ENCODE peak calls at places on chromosomes 3 and 15, in nine cellular contexts. One of them, this sample, is unnamed.

GRCh38 chr15:38226867-38227266 is 25.8 kb upstream of the SPRED1 start:
- DNase-seq in psoas muscle: no peak
- DNase-seq in AG04450: peak
- DNase-seq in IMR-90: peak
- DNase-seq in cardiac muscle cell: peak
- DNase-seq in right lobe of liver: no peak
- DNase-seq in fibroblast of mammary gland: peak
- DNase-seq in fibroblast of the aortic adventitia: peak
- DNase-seq in colonic mucosa: peak
- DNase-seq in this sample: peak

GRCh38 chr3:45665101-45665572 is 24.1 kb upstream of the SACM1L start:
- DNase-seq in psoas muscle: no peak
- DNase-seq in AG04450: no peak
- DNase-seq in IMR-90: peak
- DNase-seq in cardiac muscle cell: peak
- DNase-seq in right lobe of liver: no peak
- DNase-seq in fibroblast of mammary gland: peak
- DNase-seq in fibroblast of the aortic adventitia: no peak
- DNase-seq in colonic mucosa: peak
- DNase-seq in this sample: peak

GRCh38 chr3:151178208-151178845 is 24.7 kb downstream of the GPR171 start:
- DNase-seq in psoas muscle: no peak
- DNase-seq in AG04450: no peak
- DNase-seq in IMR-90: no peak
- DNase-seq in cardiac muscle cell: no peak
- DNase-seq in right lobe of liver: no peak
- DNase-seq in fibroblast of mammary gland: no peak
- DNase-seq in fibroblast of the aortic adventitia: no peak
- DNase-seq in colonic mucosa: peak
- DNase-seq in this sample: no peak

GRCh38 chr3:9903904-9904303 is 1.3 kb downstream of the IL17RE start:
- DNase-seq in psoas muscle: no peak
- DNase-seq in AG04450: no peak
- DNase-seq in IMR-90: no peak
- DNase-seq in cardiac muscle cell: no peak
- DNase-seq in right lobe of liver: no peak
- DNase-seq in fibroblast of mammary gland: no peak
- DNase-seq in fibroblast of the aortic adventitia: no peak
- DNase-seq in colonic mucosa: no peak
- DNase-seq in this sample: no peak

GRCh38 chr3:60588806-60589205 is 662.4 kb downstream of the FHIT start:
- DNase-seq in psoas muscle: no peak
- DNase-seq in AG04450: peak
- DNase-seq in IMR-90: peak
- DNase-seq in cardiac muscle cell: no peak
- DNase-seq in right lobe of liver: no peak
- DNase-seq in fibroblast of mammary gland: peak
- DNase-seq in fibroblast of the aortic adventitia: peak
- DNase-seq in colonic mucosa: no peak
- DNase-seq in this sample: no peak

GRCh38 chr15:100682468-100682867 is 80.1 kb downstream of the ASB7 start:
- DNase-seq in psoas muscle: no peak
- DNase-seq in AG04450: no peak
- DNase-seq in IMR-90: no peak
- DNase-seq in cardiac muscle cell: no peak
- DNase-seq in right lobe of liver: no peak
- DNase-seq in fibroblast of mammary gland: no peak
- DNase-seq in fibroblast of the aortic adventitia: no peak
- DNase-seq in colonic mucosa: no peak
- DNase-seq in this sample: no peak

GRCh38 chr3:98022978-98023820 is 11.9 kb downstream of the GABRR3 start:
- DNase-seq in psoas muscle: peak
- DNase-seq in AG04450: peak
- DNase-seq in IMR-90: peak
- DNase-seq in cardiac muscle cell: peak
- DNase-seq in right lobe of liver: peak
- DNase-seq in fibroblast of mammary gland: peak
- DNase-seq in fibroblast of the aortic adventitia: peak
- DNase-seq in colonic mucosa: peak
- DNase-seq in this sample: peak

GRCh38 chr15:59595434-59595915 is 16.1 kb upstream of the GCNT3 start:
- DNase-seq in psoas muscle: no peak
- DNase-seq in AG04450: no peak
- DNase-seq in IMR-90: no peak
- DNase-seq in cardiac muscle cell: no peak
- DNase-seq in right lobe of liver: no peak
- DNase-seq in fibroblast of mammary gland: no peak
- DNase-seq in fibroblast of the aortic adventitia: no peak
- DNase-seq in colonic mucosa: peak
- DNase-seq in this sample: peak

GRCh38 chr3:11655188-11655928 is 11.6 kb upstream of the VGLL4 start:
- DNase-seq in psoas muscle: no peak
- DNase-seq in AG04450: no peak
- DNase-seq in IMR-90: no peak
- DNase-seq in cardiac muscle cell: peak
- DNase-seq in right lobe of liver: no peak
- DNase-seq in fibroblast of mammary gland: no peak
- DNase-seq in fibroblast of the aortic adventitia: no peak
- DNase-seq in colonic mucosa: no peak
- DNase-seq in this sample: no peak

GRCh38 chr15:63501256-63502089 is 2.9 kb upstream of the USP3 start:
- DNase-seq in psoas muscle: peak
- DNase-seq in AG04450: peak
- DNase-seq in IMR-90: peak
- DNase-seq in cardiac muscle cell: peak
- DNase-seq in right lobe of liver: peak
- DNase-seq in fibroblast of mammary gland: peak
- DNase-seq in fibroblast of the aortic adventitia: peak
- DNase-seq in colonic mucosa: peak
- DNase-seq in this sample: peak

GRCh38 chr3:17967111-17967510 is 224.7 kb upstream of the TBC1D5 start:
- DNase-seq in psoas muscle: no peak
- DNase-seq in AG04450: no peak
- DNase-seq in IMR-90: no peak
- DNase-seq in cardiac muscle cell: no peak
- DNase-seq in right lobe of liver: no peak
- DNase-seq in fibroblast of mammary gland: no peak
- DNase-seq in fibroblast of the aortic adventitia: no peak
- DNase-seq in colonic mucosa: no peak
- DNase-seq in this sample: no peak

GRCh38 chr15:74502301-74502700 is 38.7 kb upstream of the ARID3B start:
- DNase-seq in psoas muscle: no peak
- DNase-seq in AG04450: no peak
- DNase-seq in IMR-90: no peak
- DNase-seq in cardiac muscle cell: no peak
- DNase-seq in right lobe of liver: no peak
- DNase-seq in fibroblast of mammary gland: no peak
- DNase-seq in fibroblast of the aortic adventitia: no peak
- DNase-seq in colonic mucosa: no peak
- DNase-seq in this sample: no peak

GRCh38 chr3:178083906-178084823 is 452.1 kb upstream of the KCNMB2 start:
- DNase-seq in psoas muscle: no peak
- DNase-seq in AG04450: no peak
- DNase-seq in IMR-90: no peak
- DNase-seq in cardiac muscle cell: peak
- DNase-seq in right lobe of liver: no peak
- DNase-seq in fibroblast of mammary gland: no peak
- DNase-seq in fibroblast of the aortic adventitia: peak
- DNase-seq in colonic mucosa: no peak
- DNase-seq in this sample: no peak

GRCh38 chr3:193805448-193805847 is 212.4 kb downstream of the OPA1 start:
- DNase-seq in psoas muscle: peak
- DNase-seq in AG04450: peak
- DNase-seq in IMR-90: peak
- DNase-seq in cardiac muscle cell: peak
- DNase-seq in right lobe of liver: peak
- DNase-seq in fibroblast of mammary gland: peak
- DNase-seq in fibroblast of the aortic adventitia: peak
- DNase-seq in colonic mucosa: peak
- DNase-seq in this sample: peak

GRCh38 chr15:56244237-56244810 is 645 bp upstream of the RFX7 start:
- DNase-seq in psoas muscle: peak
- DNase-seq in AG04450: peak
- DNase-seq in IMR-90: peak
- DNase-seq in cardiac muscle cell: peak
- DNase-seq in right lobe of liver: peak
- DNase-seq in fibroblast of mammary gland: peak
- DNase-seq in fibroblast of the aortic adventitia: peak
- DNase-seq in colonic mucosa: peak
- DNase-seq in this sample: peak

GRCh38 chr3:134299185-134299887 is 48.7 kb upstream of the RYK start:
- DNase-seq in psoas muscle: no peak
- DNase-seq in AG04450: no peak
- DNase-seq in IMR-90: peak
- DNase-seq in cardiac muscle cell: peak
- DNase-seq in right lobe of liver: no peak
- DNase-seq in fibroblast of mammary gland: peak
- DNase-seq in fibroblast of the aortic adventitia: peak
- DNase-seq in colonic mucosa: no peak
- DNase-seq in this sample: no peak

GRCh38 chr3:160697628-160698382 is 20.8 kb downstream of the ARL14 start:
- DNase-seq in psoas muscle: no peak
- DNase-seq in AG04450: no peak
- DNase-seq in IMR-90: peak
- DNase-seq in cardiac muscle cell: no peak
- DNase-seq in right lobe of liver: no peak
- DNase-seq in fibroblast of mammary gland: peak
- DNase-seq in fibroblast of the aortic adventitia: peak
- DNase-seq in colonic mucosa: no peak
- DNase-seq in this sample: no peak

GRCh38 chr3:118425272-118425837 is 609.3 kb downstream of the IGSF11 start:
- DNase-seq in psoas muscle: no peak
- DNase-seq in AG04450: no peak
- DNase-seq in IMR-90: no peak
- DNase-seq in cardiac muscle cell: no peak
- DNase-seq in right lobe of liver: no peak
- DNase-seq in fibroblast of mammary gland: no peak
- DNase-seq in fibroblast of the aortic adventitia: no peak
- DNase-seq in colonic mucosa: no peak
- DNase-seq in this sample: no peak

GRCh38 chr3:71575433-71575832 is 8.1 kb downstream of the FOXP1 start:
- DNase-seq in psoas muscle: no peak
- DNase-seq in AG04450: no peak
- DNase-seq in IMR-90: no peak
- DNase-seq in cardiac muscle cell: no peak
- DNase-seq in right lobe of liver: no peak
- DNase-seq in fibroblast of mammary gland: no peak
- DNase-seq in fibroblast of the aortic adventitia: no peak
- DNase-seq in colonic mucosa: no peak
- DNase-seq in this sample: no peak
- H3K4me3 ChIP-seq in psoas muscle: no peak
- H3K4me3 ChIP-seq in AG04450: no peak
- H3K4me3 ChIP-seq in IMR-90: no peak
- H3K4me3 ChIP-seq in cardiac muscle cell: no peak
- H3K4me3 ChIP-seq in right lobe of liver: no peak
- H3K4me3 ChIP-seq in fibroblast of mammary gland: no peak
- H3K4me3 ChIP-seq in fibroblast of the aortic adventitia: no peak
- H3K4me3 ChIP-seq in colonic mucosa: no peak
- H3K4me3 ChIP-seq in this sample: no peak

GRCh38 chr15:41183580-41183979 is 47.0 kb downstream of the EXD1 start:
- DNase-seq in psoas muscle: no peak
- DNase-seq in AG04450: no peak
- DNase-seq in IMR-90: peak
- DNase-seq in cardiac muscle cell: no peak
- DNase-seq in right lobe of liver: no peak
- DNase-seq in fibroblast of mammary gland: no peak
- DNase-seq in fibroblast of the aortic adventitia: peak
- DNase-seq in colonic mucosa: no peak
- DNase-seq in this sample: no peak

GRCh38 chr15:41180206-41180789 is 50.3 kb downstream of the EXD1 start:
- DNase-seq in psoas muscle: no peak
- DNase-seq in AG04450: no peak
- DNase-seq in IMR-90: peak
- DNase-seq in cardiac muscle cell: no peak
- DNase-seq in right lobe of liver: no peak
- DNase-seq in fibroblast of mammary gland: no peak
- DNase-seq in fibroblast of the aortic adventitia: peak
- DNase-seq in colonic mucosa: no peak
- DNase-seq in this sample: no peak

DNA sequence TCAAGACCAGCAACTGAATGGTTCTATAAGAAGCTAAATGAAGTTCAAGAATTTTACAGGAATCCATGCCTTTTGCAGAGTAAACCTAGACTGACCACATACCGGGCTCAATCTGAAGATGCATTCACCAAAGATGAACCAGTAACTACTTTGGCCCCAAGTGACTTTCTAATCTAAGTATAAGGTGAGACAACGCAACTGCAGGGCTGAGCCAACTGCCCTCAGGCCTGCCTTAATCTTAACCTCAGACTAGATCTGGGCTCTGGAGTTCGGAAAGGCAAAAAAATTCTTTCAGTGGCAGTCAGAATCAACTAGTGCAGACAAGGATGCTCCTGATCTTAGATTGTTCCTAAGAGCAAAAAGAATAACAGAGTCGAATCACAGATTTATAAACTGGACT is 48.3 kb downstream of the EXD1 start:
- DNase-seq in psoas muscle: no peak
- DNase-seq in AG04450: no peak
- DNase-seq in IMR-90: no peak
- DNase-seq in cardiac muscle cell: no peak
- DNase-seq in right lobe of liver: no peak
- DNase-seq in fibroblast of mammary gland: no peak
- DNase-seq in fibroblast of the aortic adventitia: no peak
- DNase-seq in colonic mucosa: no peak
- DNase-seq in this sample: no peak
- H3K4me3 ChIP-seq in psoas muscle: no peak
- H3K4me3 ChIP-seq in AG04450: no peak
- H3K4me3 ChIP-seq in IMR-90: no peak
- H3K4me3 ChIP-seq in cardiac muscle cell: no peak
- H3K4me3 ChIP-seq in right lobe of liver: no peak
- H3K4me3 ChIP-seq in fibroblast of mammary gland: no peak
- H3K4me3 ChIP-seq in fibroblast of the aortic adventitia: no peak
- H3K4me3 ChIP-seq in colonic mucosa: no peak
- H3K4me3 ChIP-seq in this sample: no peak

GRCh38 chr3:138542977-138543376 is 51.1 kb downstream of the CEP70 start:
- DNase-seq in psoas muscle: no peak
- DNase-seq in AG04450: no peak
- DNase-seq in IMR-90: no peak
- DNase-seq in cardiac muscle cell: no peak
- DNase-seq in right lobe of liver: no peak
- DNase-seq in fibroblast of mammary gland: no peak
- DNase-seq in fibroblast of the aortic adventitia: no peak
- DNase-seq in colonic mucosa: no peak
- DNase-seq in this sample: no peak
- H3K4me3 ChIP-seq in psoas muscle: no peak
- H3K4me3 ChIP-seq in AG04450: no peak
- H3K4me3 ChIP-seq in IMR-90: no peak
- H3K4me3 ChIP-seq in cardiac muscle cell: no peak
- H3K4me3 ChIP-seq in right lobe of liver: no peak
- H3K4me3 ChIP-seq in fibroblast of mammary gland: no peak
- H3K4me3 ChIP-seq in fibroblast of the aortic adventitia: no peak
- H3K4me3 ChIP-seq in colonic mucosa: no peak
- H3K4me3 ChIP-seq in this sample: no peak

DNA sequence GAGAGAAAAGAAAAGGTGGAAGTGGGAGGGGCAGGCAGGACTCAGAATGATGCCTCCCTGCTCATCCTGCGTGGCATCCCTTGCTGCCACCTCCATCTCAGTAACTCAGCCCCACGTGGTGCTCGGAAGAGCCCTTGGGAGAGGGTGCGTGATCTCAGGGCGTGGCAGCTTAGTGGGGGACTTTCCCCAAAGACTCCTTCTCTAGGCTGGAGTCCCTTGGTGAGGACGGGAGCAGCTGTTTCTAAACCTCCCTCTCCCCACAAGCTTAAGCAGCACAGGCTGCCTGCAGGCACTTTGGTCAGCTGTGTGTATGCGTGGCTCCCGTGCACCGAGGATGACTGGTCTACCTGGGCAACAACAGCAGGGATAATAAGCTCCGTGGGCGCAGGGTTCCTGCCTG is 7.4 kb upstream of the ANPEP start:
- DNase-seq in psoas muscle: no peak
- DNase-seq in AG04450: no peak
- DNase-seq in IMR-90: no peak
- DNase-seq in cardiac muscle cell: no peak
- DNase-seq in right lobe of liver: no peak
- DNase-seq in fibroblast of mammary gland: peak
- DNase-seq in fibroblast of the aortic adventitia: no peak
- DNase-seq in colonic mucosa: no peak
- DNase-seq in this sample: no peak
- H3K4me3 ChIP-seq in psoas muscle: no peak
- H3K4me3 ChIP-seq in AG04450: no peak
- H3K4me3 ChIP-seq in IMR-90: no peak
- H3K4me3 ChIP-seq in cardiac muscle cell: no peak
- H3K4me3 ChIP-seq in right lobe of liver: no peak
- H3K4me3 ChIP-seq in fibroblast of mammary gland: no peak
- H3K4me3 ChIP-seq in fibroblast of the aortic adventitia: no peak
- H3K4me3 ChIP-seq in colonic mucosa: no peak
- H3K4me3 ChIP-seq in this sample: no peak